ENCODE peak calls at places on chromosomes 11 and 22, in nine cellular contexts. D, W, R, Q, Y, Z, A, H and P are unnamed samples.

GRCh38 chr11:130314184-130314748 is 451 bp downstream of the ZBTB44 start:
- DNase-seq in D (no peak), W (peak; percentile 36), R (peak; percentile 7), Q (peak; percentile 67), Y (peak; percentile 75), Z (peak; percentile 60), A (peak; percentile 37), H (peak; percentile 10), P (no peak)

GRCh38 chr11:128695539-128696221 is 1.8 kb downstream of the FLI1 start:
- DNase-seq in D (no peak), W (no peak), R (no peak), Q (no peak), Y (peak; percentile 77), Z (no peak), A (peak; percentile 57), H (no peak), P (peak; percentile 51)

GRCh38 chr11:70064726-70065317 is 13.3 kb upstream of the ANO1 start:
- DNase-seq in D (no peak), W (no peak), R (no peak), Q (no peak), Y (no peak), Z (no peak), A (no peak), H (no peak), P (no peak)

GRCh38 chr11:122910775-122911174 is 28.2 kb downstream of the JHY start:
- DNase-seq in D (peak; percentile 29), W (no peak), R (peak; percentile 55), Q (peak; percentile 24), Y (no peak), Z (peak; percentile 27), A (peak; percentile 52), H (peak; percentile 8), P (peak; percentile 27)

GRCh38 chr11:94117871-94118270 is 10.8 kb upstream of the PANX1 start:
- DNase-seq in D (no peak), W (no peak), R (no peak), Q (no peak), Y (no peak), Z (no peak), A (peak; percentile 59), H (no peak), P (no peak)

GRCh38 chr11:2305862-2306823 is 4.3 kb downstream of the TSPAN32 start:
- DNase-seq in D (no peak), W (peak; percentile 98), R (peak; percentile 88), Q (no peak), Y (peak; percentile 97), Z (no peak), A (peak; percentile 67), H (no peak), P (peak; percentile 54)

GRCh38 chr11:72782081-72782920 is 11.5 kb downstream of the STARD10 start:
- DNase-seq in D (no peak), W (no peak), R (no peak), Q (no peak), Y (no peak), Z (peak; percentile 70), A (no peak), H (no peak), P (no peak)

GRCh38 chr11:120834686-120835225 is 189.1 kb upstream of the TBCEL start:
- DNase-seq in D (no peak), W (no peak), R (no peak), Q (no peak), Y (no peak), Z (no peak), A (no peak), H (no peak), P (no peak)

GRCh38 chr11:103877221-103877620 is 159.2 kb upstream of the DDI1 start:
- DNase-seq in D (peak; percentile 17), W (no peak), R (peak; percentile 30), Q (no peak), Y (no peak), Z (peak; percentile 11), A (peak; percentile 18), H (no peak), P (no peak)

GRCh38 chr11:122098223-122098980 is 17.6 kb downstream of the BLID start:
- DNase-seq in D (no peak), W (no peak), R (no peak), Q (no peak), Y (no peak), Z (no peak), A (no peak), H (no peak), P (no peak)

GRCh38 chr22:23282089-23282501 is 101.8 kb downstream of the BCR start:
- DNase-seq in D (peak; percentile 54), W (peak; percentile 74), R (peak; percentile 59), Q (peak; percentile 93), Y (peak; percentile 94), Z (no peak), A (peak; percentile 78), H (peak; percentile 51), P (no peak)

GRCh38 chr22:48415535-48415934 is 1412.1 kb downstream of the BRD1 start:
- DNase-seq in D (no peak), W (no peak), R (no peak), Q (no peak), Y (no peak), Z (no peak), A (no peak), H (no peak), P (no peak)

GRCh38 chr11:10646956-10647355 is 46.6 kb downstream of the IRAG1 start:
- DNase-seq in D (no peak), W (no peak), R (no peak), Q (no peak), Y (peak; percentile 49), Z (no peak), A (no peak), H (no peak), P (no peak)

GRCh38 chr11:9943346-9944110 is 279.7 kb downstream of the SWAP70 start:
- DNase-seq in D (peak; percentile 48), W (peak; percentile 35), R (peak; percentile 97), Q (peak; percentile 9), Y (no peak), Z (no peak), A (peak; percentile 98), H (no peak), P (no peak)

GRCh38 chr22:42635531-42635930 is 4.9 kb downstream of the ATP5MGL start:
- DNase-seq in D (peak; percentile 71), W (peak; percentile 64), R (peak; percentile 92), Q (peak; percentile 84), Y (peak; percentile 88), Z (no peak), A (peak; percentile 92), H (peak; percentile 85), P (no peak)

GRCh38 chr22:30279932-30280331 is 9.4 kb downstream of the CASTOR1 start:
- DNase-seq in D (no peak), W (no peak), R (no peak), Q (no peak), Y (no peak), Z (no peak), A (no peak), H (no peak), P (no peak)

GRCh38 chr11:36265793-36266628 is 23.2 kb downstream of the COMMD9 start:
- DNase-seq in D (peak; percentile 55), W (peak; percentile 56), R (peak; percentile 51), Q (peak; percentile 76), Y (peak; percentile 68), Z (peak; percentile 59), A (peak; percentile 62), H (peak; percentile 19), P (peak; percentile 66)

DNA sequence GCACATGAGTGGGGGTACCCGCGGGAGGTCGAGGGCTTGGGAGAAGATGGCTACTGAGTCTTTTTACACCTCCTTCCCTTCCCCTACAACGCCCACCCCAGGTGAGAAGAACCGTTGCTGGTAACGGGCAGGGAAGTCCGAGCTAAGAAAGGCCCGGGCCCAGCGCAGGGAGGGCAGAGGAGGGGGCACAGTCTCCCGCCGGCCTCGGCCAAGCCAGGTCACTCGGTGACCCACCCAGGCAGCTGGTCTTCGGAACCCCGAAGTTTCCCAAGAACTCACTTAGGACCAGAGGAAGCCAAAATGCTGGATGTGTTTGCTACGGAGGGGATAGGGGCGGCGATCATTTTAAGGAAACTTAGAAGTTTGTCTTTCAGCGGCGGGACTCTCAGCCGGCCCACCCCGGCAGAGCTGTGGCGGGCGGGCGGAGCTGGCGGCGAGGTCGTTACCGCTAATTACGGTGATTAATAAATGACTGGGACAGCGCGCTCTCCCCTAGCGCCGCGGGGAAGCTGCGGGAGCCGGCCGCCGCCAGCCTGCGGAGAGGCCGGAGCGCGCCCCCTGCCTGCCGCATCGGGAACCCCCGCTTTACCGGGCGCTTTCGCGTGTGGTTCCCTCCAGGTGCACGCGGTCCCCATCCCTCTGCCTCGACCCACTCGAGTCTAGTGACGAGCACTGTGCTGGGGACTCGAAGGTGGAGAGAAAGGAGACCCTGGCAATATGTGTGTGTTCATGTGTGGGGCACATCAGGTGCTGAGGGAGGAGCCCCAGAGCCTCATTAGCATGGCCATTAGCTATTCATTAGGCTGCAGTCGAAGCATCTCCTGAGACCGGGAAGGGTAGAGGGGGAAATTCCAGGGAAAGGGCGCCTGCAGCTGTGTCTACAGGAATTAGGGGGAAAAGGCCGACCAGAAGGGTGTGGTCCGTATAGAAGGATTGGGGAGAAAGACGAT is 945 bp downstream of the ROBO3 start:
- DNase-seq in D (no peak), W (no peak), R (no peak), Q (peak; percentile 49), Y (peak; percentile 66), Z (peak; percentile 63), A (peak; percentile 38), H (no peak), P (peak; percentile 64)
- TF ChIP-seq CTCF in D (peak; percentile 61), W (peak; percentile 63), R (peak; percentile 50), Q (peak; percentile 67), Y (peak; percentile 64), Z (peak; percentile 86), A (peak; percentile 57), H (peak; percentile 80), P (peak; percentile 75)

DNA sequence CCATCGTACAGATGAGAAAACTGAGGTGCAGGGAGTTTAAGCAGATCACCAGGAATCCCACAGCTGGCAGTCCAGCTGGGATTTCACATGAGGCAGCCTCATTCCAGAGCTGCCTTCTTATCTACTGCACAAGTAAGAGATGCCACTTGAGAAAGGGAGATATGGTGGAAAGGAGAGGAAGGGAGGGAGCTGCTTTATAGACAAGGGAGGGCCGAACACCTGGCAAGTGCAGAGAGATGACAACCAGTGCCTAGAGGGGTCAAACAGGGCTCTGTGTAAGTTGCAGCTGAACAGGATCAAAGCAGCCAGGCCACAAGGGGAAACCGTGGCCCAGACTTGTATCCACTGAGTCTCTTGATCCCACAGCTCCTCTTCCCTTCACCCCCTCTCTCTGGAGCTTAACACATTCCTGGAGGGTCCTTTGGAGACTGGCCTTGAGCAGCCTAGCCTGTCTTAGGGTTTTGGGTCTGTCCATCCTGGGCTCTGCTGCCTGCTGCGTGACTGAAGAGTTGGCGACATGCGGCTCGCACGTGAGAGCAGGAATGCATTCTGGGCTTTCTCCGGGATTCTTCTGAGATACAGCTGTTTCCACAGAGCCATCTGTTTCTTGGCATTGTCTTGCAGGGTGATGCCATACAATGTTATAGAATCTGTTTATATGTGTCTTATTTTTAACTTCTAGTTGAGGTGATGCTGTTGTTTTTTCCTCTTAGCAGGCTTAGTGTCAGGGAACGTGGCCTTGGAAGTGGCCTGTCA is 268.5 kb upstream of the SYN3 start:
- DNase-seq in D (no peak), W (no peak), R (no peak), Q (no peak), Y (no peak), Z (no peak), A (no peak), H (no peak), P (no peak)
- TF ChIP-seq CTCF in D (no peak), W (no peak), R (no peak), Q (no peak), Y (no peak), Z (no peak), A (no peak), H (no peak), P (no peak)

GRCh38 chr22:38180841-38181452 is 683 bp downstream of the PLA2G6 start:
- DNase-seq in D (no peak), W (no peak), R (no peak), Q (no peak), Y (no peak), Z (peak; percentile 39), A (peak; percentile 18), H (no peak), P (peak; percentile 62)
- TF ChIP-seq CTCF in D (no peak), W (no peak), R (no peak), Q (no peak), Y (no peak), Z (no peak), A (no peak), H (no peak), P (no peak)

GRCh38 chr22:17748555-17749353 is 25.5 kb downstream of the BID start:
- DNase-seq in D (no peak), W (no peak), R (no peak), Q (no peak), Y (no peak), Z (no peak), A (no peak), H (no peak), P (no peak)
- TF ChIP-seq CTCF in D (no peak), W (peak; percentile 7), R (no peak), Q (no peak), Y (no peak), Z (no peak), A (peak; percentile 23), H (no peak), P (no peak)